ENCODE peak calls at places on chromosomes 1 and 21, in eight cellular contexts. I, D, A, M, C, P, V and J are unnamed samples.

GRCh38 chr1:932178-932520 is 8.4 kb downstream of the SAMD11 start:
- DNase-seq in I (no peak), D (peak), A (no peak), M (no peak), C (no peak), P (no peak), V (no peak), J (no peak)

GRCh38 chr1:3993606-3994375 is 93.7 kb upstream of the C1orf174 start:
- DNase-seq in I (no peak), D (no peak), A (no peak), M (no peak), C (no peak), P (no peak), V (no peak), J (no peak)

GRCh38 chr1:88701275-88701674 is 17.2 kb downstream of the PKN2 start:
- DNase-seq in I (no peak), D (no peak), A (no peak), M (no peak), C (no peak), P (no peak), V (no peak), J (no peak)

GRCh38 chr1:20266141-20266540 is 24.5 kb upstream of the VWA5B1 start:
- DNase-seq in I (peak), D (no peak), A (no peak), M (no peak), C (no peak), P (no peak), V (no peak), J (no peak)

GRCh38 chr1:222339371-222339947 is 208.4 kb downstream of the HHIPL2 start:
- DNase-seq in I (no peak), D (no peak), A (no peak), M (no peak), C (no peak), P (no peak), V (no peak), J (no peak)

GRCh38 chr1:238647877-238648276 is 738.5 kb upstream of the CHRM3 start:
- DNase-seq in I (peak), D (peak), A (no peak), M (no peak), C (no peak), P (no peak), V (no peak), J (no peak)

GRCh38 chr21:27407296-27407695 is 440.4 kb upstream of the ADAMTS5 start:
- DNase-seq in I (no peak), D (no peak), A (no peak), M (no peak), C (no peak), P (no peak), V (no peak), J (no peak)

GRCh38 chr1:186244825-186245224 is 130.2 kb downstream of the TPR start:
- DNase-seq in I (no peak), D (peak), A (no peak), M (no peak), C (no peak), P (no peak), V (no peak), J (no peak)

GRCh38 chr1:225763815-225764548 is 13.6 kb upstream of the SRP9 start:
- DNase-seq in I (peak), D (no peak), A (no peak), M (no peak), C (no peak), P (no peak), V (no peak), J (no peak)

GRCh38 chr21:41170442-41170841 is 2.5 kb downstream of the BACE2 start:
- DNase-seq in I (peak), D (peak), A (no peak), M (no peak), C (peak), P (no peak), V (no peak), J (no peak)

GRCh38 chr1:154720328-154721301 is 112.6 kb upstream of the ADAR start:
- DNase-seq in I (no peak), D (no peak), A (no peak), M (no peak), C (no peak), P (no peak), V (no peak), J (no peak)

GRCh38 chr1:119544165-119544762 is 37.3 kb downstream of the HSD3B1 start:
- DNase-seq in I (no peak), D (peak), A (no peak), M (no peak), C (no peak), P (no peak), V (no peak), J (no peak)

GRCh38 chr1:58460469-58460868 is 86.1 kb downstream of the OMA1 start:
- DNase-seq in I (no peak), D (peak), A (no peak), M (no peak), C (no peak), P (no peak), V (no peak), J (no peak)

GRCh38 chr1:108107658-108108057 is 92.5 kb downstream of the SLC25A24 start:
- DNase-seq in I (peak), D (no peak), A (no peak), M (peak), C (no peak), P (peak), V (no peak), J (no peak)

GRCh38 chr1:97145321-97145956 is 423.9 kb downstream of the PTBP2 start:
- DNase-seq in I (peak), D (no peak), A (no peak), M (no peak), C (no peak), P (no peak), V (no peak), J (no peak)

GRCh38 chr1:107669996-107670395 is 295.0 kb downstream of the VAV3 start:
- DNase-seq in I (peak), D (no peak), A (no peak), M (no peak), C (peak), P (no peak), V (no peak), J (no peak)

GRCh38 chr1:203144661-203145060 is 17.1 kb downstream of the ADORA1 start:
- DNase-seq in I (no peak), D (no peak), A (no peak), M (no peak), C (no peak), P (no peak), V (no peak), J (no peak)

GRCh38 chr1:11563560-11564069 is 84.7 kb downstream of the DISP3 start:
- DNase-seq in I (no peak), D (peak), A (no peak), M (no peak), C (no peak), P (no peak), V (no peak), J (no peak)

GRCh38 chr1:16174886-16175598 is 19.2 kb upstream of the EPHA2 start:
- DNase-seq in I (peak), D (no peak), A (no peak), M (no peak), C (no peak), P (no peak), V (no peak), J (no peak)